ENCODE peak calls at places on chromosome 21, in seven cellular contexts. N is H1, Z is IMR-90, B is neuronal stem cell, K is trophoblast cell, W is mesenchymal stem cell, X is H9. S is an unnamed sample.

GRCh38 chr21:29481641-29482040 is 182.9 kb downstream of the BACH1 start:
- DNase-seq in B (no peak), Z (peak), X (no peak), N (no peak), K (no peak), W (peak), S (no peak)

GRCh38 chr21:34846601-34847112 is 177.9 kb downstream of the CLIC6 start:
- DNase-seq in X (no peak), Z (peak), N (no peak), K (peak), B (peak), W (peak), S (peak)

GRCh38 chr21:29174607-29175013 is 44.2 kb downstream of the MAP3K7CL start:
- DNase-seq in B (no peak), N (no peak), Z (peak), X (no peak), K (no peak), W (no peak), S (no peak)

GRCh38 chr21:29130234-29130993 is at the start of gene MAP3K7CL:
- DNase-seq in B (no peak), X (no peak), W (peak), N (no peak), K (peak), Z (peak), S (peak)

GRCh38 chr21:37582613-37583012 is 216.0 kb downstream of the DYRK1A start:
- DNase-seq in B (no peak), W (peak), K (peak), X (no peak), N (no peak), Z (peak), S (peak)

GRCh38 chr21:35014302-35015044 is 34.6 kb downstream of the RUNX1 start:
- DNase-seq in B (no peak), Z (peak), K (peak), N (no peak), X (no peak), W (no peak), S (no peak)

GRCh38 chr21:27047331-27048314 is 80.7 kb upstream of the ADAMTS5 start:
- DNase-seq in N (no peak), Z (peak), W (peak), B (peak), K (peak), X (no peak), S (no peak)

GRCh38 chr21:26801524-26801923 is 43.7 kb downstream of the ADAMTS1 start:
- DNase-seq in N (no peak), X (no peak), K (peak), Z (peak), B (no peak), W (peak), S (no peak)

GRCh38 chr21:31184462-31184861 is 146.2 kb upstream of the KRTAP19-8 start:
- DNase-seq in K (no peak), Z (no peak), N (no peak), B (no peak), W (no peak), X (no peak), S (peak)

GRCh38 chr21:29219165-29219770 is 79.5 kb upstream of the BACH1 start:
- DNase-seq in K (peak), B (no peak), W (peak), Z (peak), X (no peak), N (no peak), S (no peak)

GRCh38 chr21:18164933-18165332 is 79.7 kb upstream of the CHODL start:
- DNase-seq in B (no peak), W (no peak), N (no peak), K (no peak), Z (no peak), X (no peak), S (peak)

GRCh38 chr21:33985117-33986050 is 69.8 kb upstream of the ATP5PO start:
- DNase-seq in Z (no peak), K (no peak), N (no peak), W (no peak), X (no peak), B (no peak), S (no peak)

GRCh38 chr21:41283211-41283818 is 33.3 kb upstream of the FAM3B start:
- DNase-seq in N (no peak), K (peak), X (peak), B (peak), Z (peak), W (peak), S (peak)

GRCh38 chr21:43306911-43307676 is 119.8 kb downstream of the SIK1 start:
- DNase-seq in W (peak), B (no peak), X (no peak), N (no peak), Z (peak), K (peak), S (no peak)

GRCh38 chr21:28253378-28253777 is 739.3 kb downstream of the LTN1 start:
- DNase-seq in K (peak), B (no peak), N (no peak), X (no peak), W (peak), Z (peak), S (no peak)

GRCh38 chr21:29371464-29371863 is 72.7 kb downstream of the BACH1 start:
- DNase-seq in X (no peak), Z (no peak), K (peak), N (no peak), W (no peak), B (no peak), S (no peak)

GRCh38 chr21:42289926-42290325 is 25.3 kb downstream of the TFF3 start:
- DNase-seq in W (no peak), K (peak), B (no peak), N (no peak), Z (no peak), X (no peak), S (no peak)
- H2BK120ac ChIP-seq in W (no peak), K (no peak), B (no peak), N (no peak), Z (no peak), X (no peak), S (no peak)

GRCh38 chr21:38988211-38989096 is 182.7 kb downstream of the ETS2 start:
- DNase-seq in B (no peak), Z (no peak), K (no peak), W (peak), X (no peak), N (no peak), S (no peak)
- H2BK120ac ChIP-seq in B (no peak), Z (peak), K (no peak), W (peak), X (no peak), N (no peak), S (no peak)

GRCh38 chr21:45074818-45075605 is 632 bp downstream of the ADARB1 start:
- DNase-seq in B (peak), N (peak), X (peak), W (peak), Z (no peak), K (peak), S (peak)
- H2BK120ac ChIP-seq in B (no peak), N (no peak), X (no peak), W (no peak), Z (peak), K (no peak), S (no peak)

DNA sequence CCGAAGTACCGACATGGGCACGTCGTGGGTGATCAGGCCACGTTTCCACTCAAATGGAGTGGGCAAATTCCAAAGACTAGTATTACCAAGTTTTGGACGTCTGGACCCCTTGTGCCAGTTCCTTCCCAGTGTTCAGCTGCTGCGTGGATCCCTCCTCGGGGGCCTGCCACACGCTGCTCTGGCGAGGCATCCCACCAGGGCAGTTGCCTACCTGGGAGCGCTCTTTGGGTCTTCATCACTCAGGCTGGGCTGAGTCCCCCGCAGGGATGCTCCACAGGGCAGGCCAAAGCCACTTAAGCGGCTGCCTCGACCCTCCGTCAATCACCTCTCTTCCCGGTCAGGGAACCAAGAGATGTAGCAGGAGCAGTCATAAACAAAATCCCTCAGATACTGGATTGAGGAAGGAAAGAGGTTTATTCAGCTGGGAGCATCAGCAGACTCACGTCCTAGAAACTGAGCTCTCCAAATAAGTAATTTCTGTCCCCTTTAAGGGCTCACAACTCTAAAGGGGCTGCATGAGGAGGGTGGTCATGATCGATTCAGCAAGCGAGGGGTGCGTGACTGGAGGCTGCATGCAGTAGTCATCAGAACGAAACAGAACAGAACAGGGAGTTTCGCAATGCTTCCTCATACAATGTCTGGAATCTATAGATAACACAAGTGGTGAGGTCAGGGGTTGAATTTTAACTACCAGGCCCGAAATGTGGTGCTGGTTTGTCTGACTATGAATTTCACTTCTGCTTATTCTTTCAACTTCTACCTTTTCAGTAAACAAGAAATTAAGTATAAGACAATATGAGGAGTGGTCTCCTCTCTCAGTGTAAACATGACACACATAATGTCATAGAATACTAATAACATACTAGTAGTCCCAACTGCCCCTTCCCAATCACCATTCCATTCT is 998.6 kb upstream of the NCAM2 start:
- DNase-seq in X (no peak), K (peak), Z (no peak), W (peak), N (no peak), B (no peak), S (no peak)
- H2BK120ac ChIP-seq in X (no peak), K (peak), Z (no peak), W (no peak), N (no peak), B (no peak), S (no peak)

GRCh38 chr21:15300131-15300530 is 235.3 kb upstream of the NRIP1 start:
- DNase-seq in B (no peak), W (no peak), N (no peak), Z (no peak), K (no peak), X (no peak), S (no peak)
- H2BK120ac ChIP-seq in B (no peak), W (no peak), N (no peak), Z (no peak), K (no peak), X (no peak), S (no peak)